ENCODE peak calls at places on chromosome 16, in eight cellular contexts. H is prostate gland, M is GM12878, W is A549, B is lower leg skin, V is stomach, S is uterus, L is transverse colon. Z is an unnamed sample.

GRCh38 chr16:10297341-10298006 is 88.4 kb upstream of the ATF7IP2 start:
- DNase-seq in H (no peak), M (peak), W (no peak), B (no peak), V (no peak), S (no peak), L (peak), Z (no peak)

GRCh38 chr16:71737501-71737900 is 13.0 kb upstream of the PHLPP2 start:
- DNase-seq in H (no peak), M (no peak), W (no peak), B (no peak), V (no peak), S (no peak), L (no peak), Z (no peak)

GRCh38 chr16:48818257-48818656 is 208.3 kb upstream of the N4BP1 start:
- DNase-seq in H (no peak), M (no peak), W (no peak), B (no peak), V (no peak), S (no peak), L (no peak), Z (no peak)

GRCh38 chr16:67593288-67593687 is 31.0 kb downstream of the CTCF start:
- DNase-seq in H (no peak), M (no peak), W (no peak), B (no peak), V (no peak), S (no peak), L (no peak), Z (no peak)

GRCh38 chr16:10671729-10672128 is 23.0 kb downstream of the TEKT5 start:
- DNase-seq in H (no peak), M (no peak), W (no peak), B (no peak), V (no peak), S (no peak), L (no peak), Z (no peak)

GRCh38 chr16:84294196-84295142 is at the start of gene WFDC1:
- DNase-seq in H (no peak), M (no peak), W (no peak), B (no peak), V (no peak), S (peak), L (no peak), Z (no peak)

GRCh38 chr16:66846831-66847230 is 2.6 kb downstream of the CA7 start:
- DNase-seq in H (no peak), M (no peak), W (no peak), B (no peak), V (no peak), S (peak), L (no peak), Z (no peak)

GRCh38 chr16:28549301-28549899 is 4.3 kb upstream of the SGF29 start:
- DNase-seq in H (no peak), M (no peak), W (peak), B (no peak), V (no peak), S (no peak), L (no peak), Z (no peak)

GRCh38 chr16:84115919-84116719 is 623 bp downstream of the MBTPS1 start:
- DNase-seq in H (peak), M (no peak), W (peak), B (peak), V (peak), S (no peak), L (peak), Z (peak)

GRCh38 chr16:81558444-81559175 is 114.0 kb downstream of the CMIP start:
- DNase-seq in H (peak), M (no peak), W (peak), B (no peak), V (peak), S (no peak), L (peak), Z (no peak)

DNA sequence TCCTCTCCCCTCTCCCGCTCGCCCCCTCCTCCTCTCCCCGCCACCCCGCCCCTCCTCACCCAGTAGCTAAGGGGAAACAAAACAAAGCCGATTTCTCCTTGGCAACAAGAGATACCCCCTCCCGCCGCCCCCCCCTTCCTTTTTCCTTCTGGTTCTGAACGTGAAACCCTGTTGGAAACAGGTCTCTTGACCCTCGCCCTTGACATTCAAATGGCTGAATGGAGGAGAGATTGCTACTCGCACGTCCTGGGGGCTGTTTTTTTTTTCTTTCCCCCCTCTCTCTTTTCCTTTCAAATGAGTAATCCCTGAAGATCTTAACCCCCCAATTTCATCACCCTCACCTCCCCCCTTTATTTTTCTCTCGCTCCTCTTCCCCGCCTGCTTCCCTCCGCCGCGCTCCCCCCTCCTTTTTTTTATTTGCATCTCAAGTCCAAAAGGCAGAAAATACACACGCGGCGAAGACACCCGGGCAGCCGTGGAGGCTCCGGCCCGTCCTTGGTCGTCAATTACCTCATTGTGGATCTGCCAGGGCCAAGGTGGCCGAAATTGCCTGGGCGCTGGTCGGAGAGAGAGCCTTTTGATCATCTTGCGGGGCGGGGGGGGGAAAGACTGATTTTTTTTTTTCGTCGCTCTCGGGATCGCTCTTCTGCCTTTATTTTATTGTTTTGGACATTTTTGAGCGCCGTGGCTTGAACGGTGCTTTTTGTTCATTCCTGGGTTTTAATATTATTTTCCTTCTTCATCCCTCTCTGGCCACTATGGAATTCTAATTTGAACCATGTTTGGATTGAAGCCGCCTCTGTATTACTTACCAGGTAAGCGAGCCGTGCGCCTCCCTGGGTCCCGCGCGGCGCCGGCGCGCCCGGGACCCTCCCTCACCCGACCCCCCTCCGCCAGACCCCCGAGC is 57.3 kb upstream of the GSE1 start:
- DNase-seq in H (no peak), M (no peak), W (peak), B (no peak), V (peak), S (peak), L (peak), Z (peak)
- TF ChIP-seq POLR2A in H (no peak), M (peak), W (no peak), B (no peak), V (no peak), S (no peak), L (peak), Z (no peak)

GRCh38 chr16:47492428-47493357 is 31.6 kb downstream of the PHKB start:
- DNase-seq in H (peak), M (peak), W (no peak), B (peak), V (peak), S (peak), L (peak), Z (peak)
- TF ChIP-seq POLR2A in H (no peak), M (peak), W (no peak), B (no peak), V (no peak), S (peak), L (peak), Z (no peak)

DNA sequence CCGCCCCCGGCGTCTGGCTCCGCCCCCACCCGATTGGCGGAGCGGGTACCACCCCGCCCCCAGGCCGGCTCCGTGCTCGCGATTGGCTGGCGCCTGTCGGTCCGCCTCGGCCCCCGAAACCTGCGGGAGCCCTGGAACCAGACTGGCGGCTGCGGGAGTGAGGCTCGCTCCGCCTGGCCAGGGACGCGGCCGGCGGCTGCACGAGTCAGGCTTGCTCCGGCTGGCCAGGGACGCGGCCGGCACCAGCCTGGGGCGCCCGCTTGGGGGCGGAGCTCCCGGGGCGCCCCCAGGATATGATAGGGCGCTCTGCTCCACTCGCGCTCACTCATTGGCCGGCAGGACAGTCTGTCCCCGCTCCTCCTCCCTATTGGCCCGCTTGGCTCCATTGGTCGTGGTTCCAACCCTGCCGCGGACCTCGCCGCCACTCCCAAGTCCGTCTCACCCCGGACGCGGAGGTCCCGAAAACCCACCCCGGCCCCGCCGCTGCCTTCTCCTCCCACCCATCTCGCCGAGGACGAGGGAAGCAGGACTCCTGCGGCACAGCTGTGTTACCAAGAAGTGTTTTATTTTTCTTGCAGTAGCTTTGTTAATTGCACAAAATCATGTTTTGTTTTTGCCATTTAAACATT is 340 bp upstream of the ROGDI start:
- DNase-seq in H (peak), M (peak), W (peak), B (peak), V (peak), S (peak), L (peak), Z (peak)
- TF ChIP-seq POLR2A in H (no peak), M (peak), W (no peak), B (no peak), V (no peak), S (peak), L (no peak), Z (peak)

DNA sequence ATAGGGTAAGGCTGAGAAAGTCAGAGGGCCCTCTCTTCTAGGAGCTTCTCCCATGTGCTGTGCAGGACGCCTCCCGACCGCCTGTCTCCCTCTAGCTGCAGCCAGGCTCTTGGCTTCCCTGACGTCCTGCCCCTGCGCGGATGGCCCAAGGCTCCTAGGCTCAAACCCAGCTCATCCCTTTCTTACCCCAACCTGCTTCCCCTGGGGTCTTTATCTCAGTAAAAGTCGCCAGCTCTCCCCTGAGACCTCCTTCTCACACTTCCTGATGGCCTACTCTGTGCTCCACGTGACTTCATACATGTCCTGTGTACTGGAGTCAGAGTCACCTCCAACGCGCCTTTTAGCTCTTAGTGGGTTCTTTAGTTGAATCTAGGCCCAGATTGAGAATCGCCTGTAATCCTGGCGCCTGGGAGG is 1.1 kb upstream of the ZNF747 start:
- DNase-seq in H (peak), M (peak), W (peak), B (peak), V (peak), S (peak), L (peak), Z (peak)
- TF ChIP-seq POLR2A in H (peak), M (peak), W (no peak), B (no peak), V (no peak), S (no peak), L (no peak), Z (no peak)

GRCh38 chr16:2867987-2868789 is 10.2 kb upstream of the PRSS22 start:
- DNase-seq in H (peak), M (peak), W (peak), B (peak), V (peak), S (peak), L (peak), Z (peak)
- TF ChIP-seq POLR2A in H (no peak), M (peak), W (peak), B (no peak), V (no peak), S (peak), L (peak), Z (peak)

DNA sequence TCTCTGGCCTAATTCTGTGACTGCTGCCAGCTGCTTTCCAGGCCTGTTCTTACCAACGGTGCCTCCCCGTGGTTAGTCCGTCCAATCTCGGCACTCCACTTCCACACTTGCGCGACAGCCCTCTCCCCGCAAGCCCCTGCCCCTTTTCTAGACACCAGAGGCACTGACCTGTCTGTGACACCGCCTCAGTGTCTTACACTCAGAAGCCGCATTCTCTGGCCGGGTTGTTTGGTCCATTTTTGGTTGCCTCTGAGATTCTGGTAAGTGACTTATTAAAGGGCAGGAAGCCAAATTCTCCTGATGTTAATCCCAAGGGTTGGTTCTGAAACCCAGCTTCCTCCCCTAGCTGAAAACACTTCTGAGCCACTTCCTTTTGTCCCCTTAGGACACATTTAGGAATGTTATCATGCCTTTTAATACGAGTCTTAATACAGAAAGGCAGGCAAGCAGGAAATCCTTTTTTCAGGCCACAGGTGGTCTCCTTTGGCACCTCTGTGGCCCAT is 1.2 kb upstream of the AKTIP start:
- DNase-seq in H (peak), M (no peak), W (peak), B (peak), V (peak), S (peak), L (peak), Z (no peak)
- TF ChIP-seq POLR2A in H (no peak), M (no peak), W (no peak), B (no peak), V (no peak), S (no peak), L (no peak), Z (no peak)

Z was measured in erythroblast.